ENCODE peak calls at places on chromosomes 2 and 18, in seven cellular contexts. D is IMR-90, R is endodermal cell, S is adipocyte, F is colonic mucosa, A is mesendoderm, O is GM23248. N is an unnamed sample.

GRCh38 chr2:20221939-20222768 is 2.8 kb downstream of the SDC1 start:
- DNase-seq in R (peak), A (no peak), O (no peak), F (no peak), D (no peak), S (peak), N (peak)

GRCh38 chr2:239122711-239123110 is 274.8 kb downstream of the TWIST2 start:
- DNase-seq in S (no peak), A (no peak), D (no peak), R (no peak), O (no peak), F (no peak), N (no peak)

GRCh38 chr2:168534926-168535325 is 78.9 kb downstream of the CERS6 start:
- DNase-seq in D (no peak), F (no peak), A (peak), R (peak), S (no peak), O (no peak), N (peak)

GRCh38 chr2:160379399-160379798 is 114.2 kb downstream of the RBMS1 start:
- DNase-seq in S (peak), F (no peak), R (no peak), D (peak), O (peak), A (no peak), N (no peak)

GRCh38 chr2:74130211-74130995 is 17.3 kb downstream of the BOLA3 start:
- DNase-seq in S (no peak), O (no peak), D (no peak), A (peak), F (no peak), R (peak), N (no peak)

GRCh38 chr2:224958466-224958857 is 83.8 kb downstream of the DOCK10 start:
- DNase-seq in F (no peak), R (no peak), D (peak), S (peak), A (no peak), O (peak), N (no peak)

GRCh38 chr18:44789704-44790103 is 109.0 kb downstream of the SETBP1 start:
- DNase-seq in O (peak), A (no peak), S (peak), D (no peak), F (no peak), R (no peak), N (peak)

GRCh38 chr18:51068111-51068510 is 38.1 kb downstream of the SMAD4 start:
- DNase-seq in F (no peak), O (peak), D (peak), A (no peak), R (no peak), S (peak), N (no peak)

GRCh38 chr2:101474752-101475384 is at the start of gene RFX8:
- DNase-seq in D (peak), F (no peak), R (peak), S (peak), A (peak), O (peak), N (no peak)

GRCh38 chr2:128413014-128413717 is 94.5 kb upstream of the HS6ST1 start:
- DNase-seq in F (peak), A (no peak), O (no peak), D (no peak), S (no peak), R (peak), N (peak)

GRCh38 chr2:177693658-177694334 is 301.2 kb downstream of the AGPS start:
- DNase-seq in D (no peak), A (no peak), O (no peak), F (no peak), R (no peak), S (no peak), N (no peak)

GRCh38 chr2:177691177-177691576 is 298.6 kb downstream of the AGPS start:
- DNase-seq in R (peak), O (no peak), S (no peak), D (no peak), F (no peak), A (no peak), N (no peak)

GRCh38 chr2:177694348-177694747 is 301.8 kb downstream of the AGPS start:
- DNase-seq in F (no peak), S (no peak), O (no peak), A (no peak), D (no peak), R (no peak), N (no peak)

GRCh38 chr2:177692828-177693269 is 300.3 kb downstream of the AGPS start:
- DNase-seq in A (peak), S (peak), F (no peak), D (no peak), R (peak), O (peak), N (no peak)

GRCh38 chr2:177692042-177692823 is 299.7 kb downstream of the AGPS start:
- DNase-seq in D (no peak), F (no peak), S (peak), A (no peak), R (no peak), O (peak), N (no peak)
- H3K9ac ChIP-seq in D (no peak), F (no peak), S (no peak), A (no peak), R (no peak), O (no peak), N (no peak)

DNA sequence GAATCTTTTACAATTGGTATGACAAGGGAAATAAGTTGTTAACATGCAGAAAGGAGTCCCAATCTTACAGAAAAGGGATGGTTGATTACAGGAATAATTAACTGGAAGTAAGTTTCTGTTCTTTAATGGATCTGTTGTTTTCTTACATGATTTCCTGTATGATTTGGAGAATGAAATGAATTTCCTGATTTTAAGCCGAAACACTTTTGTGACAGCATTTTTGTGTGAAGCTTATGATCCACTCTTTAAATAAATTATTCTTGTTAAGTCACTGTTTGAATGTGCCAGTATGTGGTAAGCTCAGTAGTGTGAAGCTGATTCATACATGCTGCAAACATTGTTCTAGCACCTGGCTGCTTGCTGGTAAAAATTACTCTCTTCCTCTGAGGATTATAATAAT is 516.2 kb downstream of the DCDC2C start:
- DNase-seq in A (no peak), R (no peak), F (no peak), D (no peak), S (no peak), O (no peak), N (no peak)
- H3K9ac ChIP-seq in A (no peak), R (no peak), F (no peak), D (no peak), S (no peak), O (no peak), N (no peak)

GRCh38 chr2:10305715-10306114 is 3.0 kb downstream of the HPCAL1 start:
- DNase-seq in R (peak), A (peak), D (no peak), O (no peak), S (peak), F (no peak), N (no peak)

GRCh38 chr2:10303174-10303633 is 500 bp downstream of the HPCAL1 start:
- DNase-seq in F (peak), A (no peak), O (peak), S (no peak), D (no peak), R (no peak), N (peak)

GRCh38 chr2:10305254-10305635 is 2.5 kb downstream of the HPCAL1 start:
- DNase-seq in F (no peak), R (no peak), S (peak), D (no peak), A (no peak), O (peak), N (no peak)

GRCh38 chr2:10303634-10304378 is 1.1 kb downstream of the HPCAL1 start:
- DNase-seq in F (peak), O (peak), A (no peak), R (peak), S (peak), D (peak), N (peak)

DNA sequence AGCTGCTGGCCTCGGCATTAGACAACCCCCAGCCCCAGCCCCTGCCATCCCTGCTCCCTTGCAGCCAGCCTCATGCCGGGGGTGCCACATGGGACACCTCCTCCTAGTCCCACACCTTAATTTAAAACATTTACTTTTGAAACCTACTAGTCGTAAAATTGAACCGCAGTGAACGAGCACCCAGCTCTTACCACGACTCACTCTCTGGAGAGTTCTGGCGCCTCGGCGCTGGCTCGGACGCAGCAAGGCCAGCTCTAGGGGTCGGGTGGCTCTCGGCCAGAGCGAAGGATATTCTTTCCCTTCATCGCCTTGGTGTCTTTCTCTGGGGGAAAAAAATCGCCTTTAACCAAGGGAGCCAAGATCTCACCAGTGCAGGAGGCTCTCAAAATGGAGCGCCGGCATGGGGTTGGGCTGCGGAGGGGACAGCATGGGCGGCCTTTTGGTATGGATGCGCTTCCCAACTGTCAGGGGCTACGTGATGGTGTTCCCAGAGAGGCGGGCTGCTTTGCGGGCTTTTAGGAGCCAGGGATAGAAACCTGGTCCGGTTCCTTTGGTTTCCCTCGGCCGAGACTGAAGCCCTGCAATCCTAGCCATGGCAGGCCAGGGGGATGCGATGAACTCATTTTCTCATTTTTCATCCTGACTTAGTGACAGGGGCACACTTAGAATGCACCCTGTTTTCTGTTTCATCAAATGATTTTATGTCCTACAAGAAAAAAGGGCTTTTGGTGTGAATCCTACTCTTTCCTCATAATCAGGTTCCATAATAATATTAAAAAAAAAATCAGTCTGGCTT is 2.0 kb downstream of the HPCAL1 start:
- DNase-seq in F (no peak), O (no peak), S (no peak), D (no peak), R (peak), A (no peak), N (no peak)
- H3K9ac ChIP-seq in F (peak), O (peak), S (peak), D (peak), R (no peak), A (peak), N (peak)

DNA sequence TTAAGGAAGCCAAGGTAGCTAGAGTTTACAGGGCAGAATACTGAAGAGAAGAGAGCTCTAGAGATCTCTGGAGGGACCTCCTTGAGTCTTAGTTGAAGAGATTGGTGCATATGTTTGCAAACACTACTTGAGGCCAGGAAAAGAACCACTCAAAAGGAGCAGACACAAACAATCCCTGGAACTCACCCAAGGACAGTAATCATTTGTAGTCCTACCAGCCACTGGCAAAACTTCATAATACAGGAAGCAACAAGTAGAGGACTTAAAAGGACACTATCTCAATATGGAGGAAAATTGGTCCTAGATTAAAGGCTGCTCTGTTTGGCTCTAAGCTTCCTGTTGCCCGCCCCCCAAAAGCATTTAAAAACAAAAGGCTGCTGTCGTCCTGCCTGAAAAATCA is 46.9 kb upstream of the UBXN4 start:
- DNase-seq in F (no peak), R (no peak), A (no peak), S (no peak), O (peak), D (peak), N (no peak)
- H3K9ac ChIP-seq in F (no peak), R (no peak), A (no peak), S (no peak), O (no peak), D (no peak), N (no peak)

GRCh38 chr2:231227309-231228162 is 29.1 kb downstream of the ARMC9 start:
- DNase-seq in R (peak), S (peak), O (peak), F (peak), A (peak), D (peak), N (no peak)

GRCh38 chr2:231223001-231223375 is 24.6 kb downstream of the ARMC9 start:
- DNase-seq in D (no peak), O (no peak), S (no peak), A (peak), R (no peak), F (no peak), N (no peak)

GRCh38 chr2:231223458-231223970 is 25.1 kb downstream of the ARMC9 start:
- DNase-seq in D (peak), R (no peak), O (no peak), S (peak), F (no peak), A (peak), N (no peak)

GRCh38 chr2:231228223-231228622 is 29.8 kb downstream of the ARMC9 start:
- DNase-seq in O (no peak), A (no peak), F (no peak), S (no peak), D (no peak), R (peak), N (no peak)

DNA sequence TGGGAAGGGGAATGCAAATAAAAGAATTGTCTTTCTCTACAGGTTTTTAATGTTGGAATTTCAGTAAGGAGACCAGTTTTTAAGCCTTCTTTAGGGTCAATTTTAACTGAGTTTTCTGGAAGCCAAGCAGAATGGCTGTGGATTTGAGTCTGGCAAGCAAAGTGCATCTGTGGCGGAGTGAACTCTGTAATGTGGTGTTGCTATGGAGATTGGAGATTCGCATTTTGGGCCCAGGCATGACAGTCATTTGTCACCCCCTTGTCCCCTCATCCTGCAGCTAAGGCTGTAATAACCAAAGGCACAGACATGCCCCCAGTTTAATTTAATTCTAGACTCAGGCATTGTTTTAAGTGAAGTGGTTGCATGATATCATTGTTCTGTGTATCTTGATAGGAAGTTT is 30.5 kb downstream of the ARMC9 start:
- DNase-seq in R (peak), O (no peak), F (no peak), A (peak), S (no peak), D (no peak), N (no peak)
- H3K9ac ChIP-seq in R (peak), O (no peak), F (no peak), A (no peak), S (no peak), D (peak), N (no peak)

GRCh38 chr18:12335503-12335902 is 27.5 kb downstream of the TUBB6 start:
- DNase-seq in D (no peak), S (no peak), F (no peak), A (no peak), R (no peak), O (no peak), N (no peak)
- H3K9ac ChIP-seq in D (no peak), S (no peak), F (no peak), A (no peak), R (no peak), O (no peak), N (no peak)

GRCh38 chr2:215845839-215846586 is 167.3 kb downstream of the MREG start:
- DNase-seq in O (no peak), F (no peak), A (no peak), S (no peak), D (no peak), R (no peak), N (no peak)
- H3K9ac ChIP-seq in O (no peak), F (no peak), A (no peak), S (no peak), D (no peak), R (no peak), N (no peak)